ENCODE peak calls at places on chromosomes 13 and 19, in six cellular contexts. One of them, this sample, is unnamed.
A peak's percentile ranks its signal among the peaks of the same experiment; 100 is the strongest.

GRCh38 chr13:36341718-36342117 is 4.5 kb downstream of the SPART start:
- DNase-seq in stomach: no peak
- DNase-seq in tibial nerve: no peak
- DNase-seq in A549: no peak
- DNase-seq in sigmoid colon: no peak
- DNase-seq in upper lobe of left lung: no peak
- DNase-seq in this sample: no peak

GRCh38 chr13:73040479-73040878 is 18.3 kb upstream of the KLF5 start:
- DNase-seq in stomach: no peak
- DNase-seq in tibial nerve: no peak
- DNase-seq in A549: peak; percentile 40
- DNase-seq in sigmoid colon: no peak
- DNase-seq in upper lobe of left lung: no peak
- DNase-seq in this sample: no peak

GRCh38 chr19:45345506-45345860 is 4.9 kb downstream of the KLC3 start:
- DNase-seq in stomach: no peak
- DNase-seq in tibial nerve: no peak
- DNase-seq in A549: no peak
- DNase-seq in sigmoid colon: no peak
- DNase-seq in upper lobe of left lung: no peak
- DNase-seq in this sample: no peak

GRCh38 chr19:37583340-37583739 is 11.3 kb downstream of the ZNF571 start:
- DNase-seq in stomach: no peak
- DNase-seq in tibial nerve: no peak
- DNase-seq in A549: no peak
- DNase-seq in sigmoid colon: no peak
- DNase-seq in upper lobe of left lung: no peak
- DNase-seq in this sample: no peak

GRCh38 chr19:31408460-31409124 is 59.4 kb upstream of the TSHZ3 start:
- DNase-seq in stomach: no peak
- DNase-seq in tibial nerve: no peak
- DNase-seq in A549: no peak
- DNase-seq in sigmoid colon: no peak
- DNase-seq in upper lobe of left lung: no peak
- DNase-seq in this sample: no peak

GRCh38 chr13:56615572-56615971 is 525.1 kb upstream of the PRR20A start:
- DNase-seq in stomach: no peak
- DNase-seq in tibial nerve: no peak
- DNase-seq in A549: no peak
- DNase-seq in sigmoid colon: no peak
- DNase-seq in upper lobe of left lung: no peak
- DNase-seq in this sample: no peak

GRCh38 chr13:74816737-74817136 is 665.2 kb downstream of the TBC1D4 start:
- DNase-seq in stomach: no peak
- DNase-seq in tibial nerve: no peak
- DNase-seq in A549: no peak
- DNase-seq in sigmoid colon: no peak
- DNase-seq in upper lobe of left lung: no peak
- DNase-seq in this sample: no peak

GRCh38 chr13:46520188-46520587 is 32.8 kb upstream of the LRCH1 start:
- DNase-seq in stomach: no peak
- DNase-seq in tibial nerve: no peak
- DNase-seq in A549: no peak
- DNase-seq in sigmoid colon: no peak
- DNase-seq in upper lobe of left lung: no peak
- DNase-seq in this sample: no peak

GRCh38 chr19:4199699-4200293 is 17.3 kb downstream of the ANKRD24 start:
- DNase-seq in stomach: no peak
- DNase-seq in tibial nerve: no peak
- DNase-seq in A549: peak; percentile 78
- DNase-seq in sigmoid colon: no peak
- DNase-seq in upper lobe of left lung: no peak
- DNase-seq in this sample: no peak

GRCh38 chr13:73754241-73754640 is 380.0 kb downstream of the KLF12 start:
- DNase-seq in stomach: no peak
- DNase-seq in tibial nerve: no peak
- DNase-seq in A549: no peak
- DNase-seq in sigmoid colon: no peak
- DNase-seq in upper lobe of left lung: no peak
- DNase-seq in this sample: no peak

DNA sequence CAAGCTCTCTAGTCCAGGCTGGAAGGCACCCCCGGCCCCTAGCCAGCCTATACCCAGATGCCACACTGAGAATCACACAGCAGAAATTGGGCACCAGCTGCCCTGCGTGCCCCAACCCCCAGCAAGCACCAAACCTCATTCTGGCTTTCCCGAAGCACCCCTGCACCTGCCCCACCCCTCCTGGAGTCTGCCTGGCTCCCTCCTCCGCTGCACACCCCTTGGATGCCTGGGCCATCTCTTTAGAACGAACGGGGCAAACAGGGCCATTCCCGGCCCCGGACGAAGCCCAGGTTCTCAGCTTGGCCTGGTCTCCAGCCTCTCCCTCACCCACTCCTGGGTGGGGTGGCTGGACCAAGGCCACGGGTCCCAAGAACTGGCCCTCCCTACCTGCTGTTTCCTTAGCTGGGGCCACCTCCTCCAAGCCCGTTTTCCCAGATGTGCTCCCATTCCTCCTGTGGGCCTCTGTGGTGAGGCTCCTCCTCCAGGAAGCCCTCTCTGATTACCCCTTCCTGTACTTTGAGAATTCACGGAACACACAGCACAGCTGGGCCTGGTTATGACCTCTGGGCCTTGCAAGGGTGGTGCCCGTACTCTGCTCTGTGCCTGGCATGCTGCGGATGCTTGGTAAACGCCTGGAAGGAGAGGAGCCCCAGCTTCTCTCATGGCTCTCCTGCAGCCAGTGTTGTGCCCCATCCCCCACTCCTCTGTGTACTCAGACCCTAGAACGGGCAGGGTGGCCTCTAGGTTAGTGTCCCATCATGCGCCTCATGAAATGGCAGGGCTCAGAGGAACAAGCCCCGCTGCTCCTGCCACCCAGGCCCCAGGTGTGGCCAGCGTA is 21.4 kb downstream of the CEBPG start:
- DNase-seq in stomach: no peak
- DNase-seq in tibial nerve: no peak
- DNase-seq in A549: no peak
- DNase-seq in sigmoid colon: peak; percentile 62
- DNase-seq in upper lobe of left lung: no peak
- DNase-seq in this sample: no peak
- H3K27ac ChIP-seq in stomach: no peak overlapping the region
- H3K27ac ChIP-seq in tibial nerve: no peak overlapping the region
- H3K27ac ChIP-seq in A549: no peak overlapping the region
- H3K27ac ChIP-seq in sigmoid colon: no peak overlapping the region
- H3K27ac ChIP-seq in upper lobe of left lung: peak overlapping the region; percentile 4
- H3K27ac ChIP-seq in this sample: no peak overlapping the region

DNA sequence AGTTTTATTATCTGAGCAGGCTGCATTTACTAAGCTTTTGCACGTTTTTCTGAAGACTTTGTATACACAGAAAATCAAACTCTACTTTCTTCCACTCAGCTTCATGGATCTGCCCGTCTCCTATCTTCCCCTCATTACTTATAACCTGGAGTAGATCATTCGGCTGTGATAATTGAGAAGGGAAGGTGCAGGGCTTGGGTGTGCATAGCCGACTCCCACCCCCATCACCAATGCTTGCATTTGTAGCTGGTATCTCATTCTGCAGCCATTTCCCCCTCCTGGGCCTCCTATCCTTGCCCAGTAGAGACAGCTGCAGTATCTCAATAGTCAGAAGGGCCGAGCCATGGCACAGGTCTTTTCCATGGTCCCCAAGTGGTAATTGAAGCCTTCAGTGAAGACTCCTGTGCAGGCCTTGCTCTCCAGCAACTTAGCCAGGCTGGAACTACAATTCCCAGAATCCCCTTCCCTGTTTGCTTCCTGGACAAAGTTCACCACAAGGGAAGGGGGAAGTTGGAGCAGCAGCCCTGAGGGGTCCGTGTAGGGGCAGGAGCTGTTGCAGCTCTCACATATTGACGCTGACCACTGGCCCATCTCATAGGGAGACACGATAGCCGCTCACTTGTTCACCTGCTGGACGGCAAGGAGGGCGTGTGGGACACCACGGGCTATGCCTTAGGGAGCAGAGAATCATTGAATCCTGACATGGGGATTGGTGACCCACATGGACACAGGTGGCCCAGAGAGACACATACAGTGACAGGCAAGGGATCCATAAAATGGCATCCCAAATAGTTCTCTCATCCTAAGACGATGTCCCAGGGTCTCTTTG is 2.1 kb upstream of the SIGLEC8 start:
- DNase-seq in stomach: peak; percentile 20
- DNase-seq in tibial nerve: no peak
- DNase-seq in A549: no peak
- DNase-seq in sigmoid colon: peak; percentile 32
- DNase-seq in upper lobe of left lung: no peak
- DNase-seq in this sample: peak; percentile 40
- TF ChIP-seq EP300 in stomach: no peak
- TF ChIP-seq EP300 in tibial nerve: no peak
- TF ChIP-seq EP300 in A549: no peak
- TF ChIP-seq EP300 in sigmoid colon: no peak
- TF ChIP-seq EP300 in upper lobe of left lung: no peak
- TF ChIP-seq EP300 in this sample: no peak

DNA sequence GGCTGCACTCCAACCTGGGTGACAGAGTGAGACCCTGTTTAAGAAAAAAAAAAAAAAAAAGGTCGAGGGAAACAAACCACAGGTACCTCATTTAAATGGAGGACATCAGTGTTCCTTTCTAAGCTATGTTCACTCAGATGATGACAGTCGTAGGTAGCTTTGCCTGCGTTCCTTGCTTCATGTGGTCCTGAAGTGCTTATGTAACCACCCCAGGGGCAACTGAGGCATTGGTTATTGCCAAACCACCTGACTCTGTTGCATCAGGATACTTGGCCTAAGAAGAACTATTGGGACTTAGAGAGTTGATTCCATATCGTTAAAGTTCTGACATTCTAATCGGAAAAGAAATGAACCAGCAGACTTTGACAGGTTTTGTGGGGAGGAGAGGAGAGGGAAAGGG is 51.7 kb downstream of the SPATA13 start:
- DNase-seq in stomach: no peak
- DNase-seq in tibial nerve: no peak
- DNase-seq in A549: no peak
- DNase-seq in sigmoid colon: no peak
- DNase-seq in upper lobe of left lung: no peak
- DNase-seq in this sample: no peak
- H3K27ac ChIP-seq in stomach: no peak overlapping the region
- H3K27ac ChIP-seq in tibial nerve: no peak overlapping the region
- H3K27ac ChIP-seq in A549: no peak overlapping the region
- H3K27ac ChIP-seq in sigmoid colon: no peak overlapping the region
- H3K27ac ChIP-seq in upper lobe of left lung: no peak overlapping the region
- H3K27ac ChIP-seq in this sample: no peak overlapping the region

GRCh38 chr19:55117636-55118391 is at the start of gene PPP1R12C:
- DNase-seq in stomach: peak; percentile 99
- DNase-seq in tibial nerve: peak; percentile 97
- DNase-seq in A549: peak; percentile 100
- DNase-seq in sigmoid colon: peak; percentile 100
- DNase-seq in upper lobe of left lung: peak; percentile 100
- DNase-seq in this sample: peak; percentile 98
- TF ChIP-seq EP300 in stomach: no peak
- TF ChIP-seq EP300 in tibial nerve: peak; percentile 98
- TF ChIP-seq EP300 in A549: no peak
- TF ChIP-seq EP300 in sigmoid colon: peak; percentile 90
- TF ChIP-seq EP300 in upper lobe of left lung: no peak
- TF ChIP-seq EP300 in this sample: no peak

GRCh38 chr13:107884564-107884963 is 330.8 kb downstream of the LIG4 start:
- DNase-seq in stomach: no peak
- DNase-seq in tibial nerve: no peak
- DNase-seq in A549: no peak
- DNase-seq in sigmoid colon: no peak
- DNase-seq in upper lobe of left lung: no peak
- DNase-seq in this sample: no peak
- H3K27ac ChIP-seq in stomach: no peak overlapping the region
- H3K27ac ChIP-seq in tibial nerve: no peak overlapping the region
- H3K27ac ChIP-seq in A549: no peak overlapping the region
- H3K27ac ChIP-seq in sigmoid colon: no peak overlapping the region
- H3K27ac ChIP-seq in upper lobe of left lung: no peak overlapping the region
- H3K27ac ChIP-seq in this sample: no peak overlapping the region

DNA sequence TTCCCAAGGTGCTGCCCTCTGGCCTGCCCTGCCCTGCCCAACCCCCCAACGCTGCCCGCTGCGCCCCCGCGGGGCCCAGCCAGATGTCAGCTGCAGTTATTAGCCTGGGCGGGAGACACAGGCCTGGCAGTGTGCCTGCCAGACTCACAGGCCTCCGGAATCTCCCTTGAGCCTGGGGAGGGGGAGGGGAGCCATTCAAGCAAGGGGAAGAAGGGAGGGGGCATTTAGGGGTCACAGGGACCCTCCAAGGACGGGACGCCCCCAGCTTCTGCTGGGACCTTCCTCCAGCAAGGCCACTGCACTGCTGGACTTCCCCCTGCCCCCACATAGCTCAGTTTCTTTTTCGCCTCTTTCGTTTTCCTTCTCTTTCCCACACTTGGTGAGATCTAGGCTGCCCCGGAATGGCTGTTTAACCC is 2.6 kb upstream of the JUNB start:
- DNase-seq in stomach: peak; percentile 81
- DNase-seq in tibial nerve: no peak
- DNase-seq in A549: no peak
- DNase-seq in sigmoid colon: peak; percentile 94
- DNase-seq in upper lobe of left lung: peak; percentile 90
- DNase-seq in this sample: no peak
- TF ChIP-seq EP300 in stomach: no peak
- TF ChIP-seq EP300 in tibial nerve: no peak
- TF ChIP-seq EP300 in A549: peak; percentile 72
- TF ChIP-seq EP300 in sigmoid colon: no peak
- TF ChIP-seq EP300 in upper lobe of left lung: peak; percentile 9
- TF ChIP-seq EP300 in this sample: no peak

DNA sequence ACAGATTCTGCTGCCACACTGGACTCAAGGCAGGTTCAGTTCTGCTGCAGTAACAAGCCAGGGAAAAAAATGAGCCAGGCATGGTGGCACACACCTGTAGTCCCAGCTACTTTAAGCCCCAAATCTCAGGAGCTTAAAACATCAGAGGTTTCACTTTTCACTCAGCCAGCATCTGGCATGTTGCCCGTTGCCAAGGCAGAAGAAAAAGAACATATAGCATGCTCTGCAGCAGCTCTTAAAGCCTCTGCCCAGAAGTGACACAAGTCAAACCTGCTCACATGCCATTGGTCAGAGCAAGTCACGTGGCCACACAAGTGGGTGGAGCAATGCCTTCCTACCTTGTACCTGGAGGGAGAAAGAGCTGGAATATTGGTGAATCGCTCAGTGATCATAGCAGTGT is 14.7 kb upstream of the ADGRE5 start:
- DNase-seq in stomach: peak; percentile 95
- DNase-seq in tibial nerve: peak; percentile 34
- DNase-seq in A549: no peak
- DNase-seq in sigmoid colon: peak; percentile 69
- DNase-seq in upper lobe of left lung: peak; percentile 96
- DNase-seq in this sample: peak; percentile 73
- H3K27ac ChIP-seq in stomach: no peak overlapping the region
- H3K27ac ChIP-seq in tibial nerve: no peak overlapping the region
- H3K27ac ChIP-seq in A549: no peak overlapping the region
- H3K27ac ChIP-seq in sigmoid colon: no peak overlapping the region
- H3K27ac ChIP-seq in upper lobe of left lung: peak overlapping the region; percentile 54
- H3K27ac ChIP-seq in this sample: no peak overlapping the region

GRCh38 chr13:50912851-50913250 is 3.3 kb downstream of the RNASEH2B start:
- DNase-seq in stomach: no peak
- DNase-seq in tibial nerve: no peak
- DNase-seq in A549: no peak
- DNase-seq in sigmoid colon: no peak
- DNase-seq in upper lobe of left lung: no peak
- DNase-seq in this sample: no peak
- TF ChIP-seq EP300 in stomach: no peak
- TF ChIP-seq EP300 in tibial nerve: no peak
- TF ChIP-seq EP300 in A549: no peak
- TF ChIP-seq EP300 in sigmoid colon: no peak
- TF ChIP-seq EP300 in upper lobe of left lung: no peak
- TF ChIP-seq EP300 in this sample: no peak